ENCODE peak calls at places on chromosome 6, in seven cellular contexts. O, G, F, I, L, C and X are unnamed samples.

GRCh38 chr6:5328800-5329199 is 67.5 kb downstream of the FARS2 start:
- DNase-seq in O (no peak), G (no peak), F (no peak), I (no peak), L (no peak), C (no peak), X (no peak)

GRCh38 chr6:10478187-10479040 is 42.7 kb upstream of the GCNT2 start:
- DNase-seq in O (peak), G (no peak), F (no peak), I (no peak), L (no peak), C (no peak), X (peak)

GRCh38 chr6:18823782-18824386 is 436.7 kb downstream of the RNF144B start:
- DNase-seq in O (peak), G (no peak), F (peak), I (no peak), L (no peak), C (no peak), X (peak)

GRCh38 chr6:44126320-44127149 is 717 bp downstream of the MRPL14 start:
- DNase-seq in O (peak), G (peak), F (peak), I (peak), L (peak), C (no peak), X (peak)

GRCh38 chr6:140846518-140847277 is 1286.0 kb upstream of the GJE1 start:
- DNase-seq in O (no peak), G (no peak), F (no peak), I (no peak), L (no peak), C (peak), X (no peak)

GRCh38 chr6:127539292-127539691 is 20.2 kb upstream of the MTCL3 start:
- DNase-seq in O (no peak), G (no peak), F (no peak), I (no peak), L (no peak), C (no peak), X (no peak)

GRCh38 chr6:52020961-52021570 is 66.3 kb downstream of the PKHD1 start:
- DNase-seq in O (no peak), G (no peak), F (no peak), I (no peak), L (no peak), C (no peak), X (no peak)

GRCh38 chr6:89161326-89162046 is 15.6 kb downstream of the PM20D2 start:
- DNase-seq in O (no peak), G (no peak), F (no peak), I (no peak), L (no peak), C (no peak), X (no peak)

GRCh38 chr6:55182016-55182650 is 7.8 kb downstream of the HCRTR2 start:
- DNase-seq in O (no peak), G (no peak), F (no peak), I (no peak), L (no peak), C (no peak), X (no peak)

GRCh38 chr6:82862543-82862942 is 203.1 kb downstream of the UBE3D start:
- DNase-seq in O (no peak), G (no peak), F (no peak), I (no peak), L (no peak), C (peak), X (no peak)

GRCh38 chr6:19356692-19357091 is 480.5 kb upstream of the ID4 start:
- DNase-seq in O (no peak), G (no peak), F (no peak), I (no peak), L (no peak), C (peak), X (no peak)

GRCh38 chr6:161417712-161418457 is 144.0 kb upstream of the AGPAT4 start:
- DNase-seq in O (peak), G (no peak), F (peak), I (peak), L (no peak), C (peak), X (no peak)

GRCh38 chr6:84466521-84466920 is 239.1 kb upstream of the CEP162 start:
- DNase-seq in O (peak), G (no peak), F (no peak), I (no peak), L (no peak), C (peak), X (no peak)

GRCh38 chr6:46002264-46002663 is 13.4 kb downstream of the CLIC5 start:
- DNase-seq in O (no peak), G (no peak), F (no peak), I (no peak), L (no peak), C (no peak), X (no peak)

GRCh38 chr6:27582928-27583725 is 110.2 kb upstream of the ZNF184 start:
- DNase-seq in O (no peak), G (no peak), F (peak), I (no peak), L (no peak), C (no peak), X (peak)

GRCh38 chr6:158150701-158151100 is 17.4 kb downstream of the SERAC1 start:
- DNase-seq in O (no peak), G (no peak), F (no peak), I (no peak), L (no peak), C (no peak), X (no peak)

GRCh38 chr6:136186363-136186762 is 63.7 kb downstream of the MTFR2 start:
- DNase-seq in O (no peak), G (no peak), F (no peak), I (no peak), L (no peak), C (no peak), X (no peak)

GRCh38 chr6:153231048-153231635 is 100.1 kb upstream of the RGS17 start:
- DNase-seq in O (peak), G (no peak), F (peak), I (peak), L (peak), C (no peak), X (peak)

GRCh38 chr6:147615659-147616456 is 107.4 kb downstream of the SAMD5 start:
- DNase-seq in O (no peak), G (no peak), F (no peak), I (no peak), L (no peak), C (no peak), X (no peak)

GRCh38 chr6:435442-436307 is 44.1 kb downstream of the IRF4 start:
- DNase-seq in O (no peak), G (peak), F (no peak), I (no peak), L (no peak), C (no peak), X (no peak)

GRCh38 chr6:152952866-152953509 is 29.9 kb downstream of the FBXO5 start:
- DNase-seq in O (no peak), G (no peak), F (no peak), I (no peak), L (no peak), C (no peak), X (peak)

GRCh38 chr6:32973144-32973854 is 4.9 kb downstream of the BRD2 start:
- DNase-seq in O (peak), G (no peak), F (peak), I (peak), L (no peak), C (no peak), X (peak)

GRCh38 chr6:32971245-32971580 is 2.8 kb downstream of the BRD2 start:
- DNase-seq in O (no peak), G (no peak), F (no peak), I (no peak), L (no peak), C (no peak), X (no peak)

GRCh38 chr6:32972353-32973143 is 4.2 kb downstream of the BRD2 start:
- DNase-seq in O (peak), G (no peak), F (no peak), I (no peak), L (peak), C (no peak), X (peak)

GRCh38 chr6:32970413-32971244 is 2.2 kb downstream of the BRD2 start:
- DNase-seq in O (peak), G (peak), F (peak), I (peak), L (peak), C (peak), X (peak)

GRCh38 chr6:32971581-32972352 is 3.4 kb downstream of the BRD2 start:
- DNase-seq in O (peak), G (peak), F (peak), I (peak), L (peak), C (peak), X (peak)
- TF ChIP-seq CTCF in O (no peak), G (no peak), F (no peak), I (no peak), L (no peak), C (peak), X (no peak)

GRCh38 chr6:12992770-12993169 is 276.2 kb downstream of the PHACTR1 start:
- DNase-seq in O (peak), G (no peak), F (no peak), I (no peak), L (no peak), C (no peak), X (no peak)
- TF ChIP-seq CTCF in O (no peak), G (no peak), F (no peak), I (no peak), L (no peak), C (no peak), X (no peak)

GRCh38 chr6:69427882-69428281 is 368.9 kb downstream of the LMBRD1 start:
- DNase-seq in O (no peak), G (no peak), F (no peak), I (no peak), L (no peak), C (no peak), X (no peak)
- TF ChIP-seq CTCF in O (no peak), G (no peak), F (no peak), I (no peak), L (no peak), C (no peak), X (no peak)

GRCh38 chr6:126176266-126176665 is 163.6 kb upstream of the CENPW start:
- DNase-seq in O (no peak), G (no peak), F (no peak), I (no peak), L (no peak), C (no peak), X (no peak)
- TF ChIP-seq CTCF in O (no peak), G (no peak), F (peak), I (no peak), L (no peak), C (peak), X (no peak)

GRCh38 chr6:81465859-81466258 is 286.6 kb downstream of the TENT5A start:
- DNase-seq in O (no peak), G (no peak), F (no peak), I (no peak), L (no peak), C (peak), X (peak)
- TF ChIP-seq CTCF in O (peak), G (peak), F (peak), I (peak), L (peak), C (peak), X (peak)

DNA sequence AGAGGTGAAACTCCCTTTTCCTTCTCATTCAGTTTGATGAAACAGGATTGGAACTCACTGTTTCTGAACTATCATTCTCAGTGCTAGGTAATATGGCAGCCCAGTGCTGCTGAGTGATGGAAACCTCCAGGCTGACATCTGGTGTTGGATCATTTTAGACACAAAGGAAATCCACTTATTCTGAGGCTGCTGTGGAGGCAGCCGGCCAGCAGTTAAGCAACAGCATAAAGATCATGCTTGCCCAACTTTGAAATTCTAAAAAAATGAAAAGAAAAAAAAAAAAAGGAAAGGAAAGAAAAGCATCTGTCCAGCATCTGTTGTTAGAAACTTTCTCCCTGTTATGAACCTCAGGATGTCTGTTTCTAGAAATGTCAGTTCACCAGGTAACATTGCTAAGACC is 96.5 kb downstream of the RFPL4B start:
- DNase-seq in O (peak), G (peak), F (no peak), I (peak), L (no peak), C (peak), X (no peak)
- TF ChIP-seq CTCF in O (no peak), G (no peak), F (no peak), I (no peak), L (no peak), C (peak), X (no peak)